ENCODE peak calls at places on chromosomes 1 and 21, in ten cellular contexts. J is thoracic aorta; Q is AML-193; D is IMR-90; A is amygdala; P is BJ; W is Right ventricle myocardium superior; K is fibroblast of the conjunctiva; M is stimulated activated CD8-positive, alpha-beta memory T cell treated with anti-CD3 and anti-CD28 coated beads, Interleukin-15, amount 100 ng/mL, for 24 hours; F is T follicular helper cell. Y is an unnamed sample.
A peak's percentile ranks its signal among the peaks of the same experiment; 100 is the strongest.

GRCh38 chr1:176058686-176059085 is 148.4 kb downstream of the COP1 start:
- DNase-seq in J (no peak), Q (no peak), D (peak; percentile 11), A (no peak), P (no peak), W (no peak), K (no peak), M (no peak), F (no peak), Y (no peak)

GRCh38 chr1:38334930-38335592 is 288.5 kb upstream of the POU3F1 start:
- DNase-seq in J (no peak), Q (peak; percentile 23), D (no peak), A (peak; percentile 12), P (no peak), W (no peak), K (no peak), M (no peak), F (no peak), Y (no peak)

GRCh38 chr1:186985889-186986491 is 157.2 kb downstream of the PLA2G4A start:
- DNase-seq in J (no peak), Q (peak; percentile 44), D (peak; percentile 78), A (no peak), P (no peak), W (no peak), K (peak; percentile 46), M (no peak), F (no peak), Y (no peak)

GRCh38 chr1:39721664-39722063 is 17.0 kb upstream of the PPIE start:
- DNase-seq in J (no peak), Q (no peak), D (no peak), A (no peak), P (no peak), W (no peak), K (no peak), M (no peak), F (no peak), Y (no peak)

GRCh38 chr1:246768403-246769020 is 44.3 kb downstream of the SCCPDH start:
- DNase-seq in J (no peak), Q (no peak), D (no peak), A (no peak), P (no peak), W (no peak), K (no peak), M (no peak), F (no peak), Y (no peak)

GRCh38 chr1:45116820-45117219 is 89.6 kb downstream of the ZSWIM5 start:
- DNase-seq in J (no peak), Q (no peak), D (no peak), A (no peak), P (no peak), W (no peak), K (no peak), M (no peak), F (no peak), Y (no peak)

GRCh38 chr1:240293706-240294105 is 202.0 kb downstream of the FMN2 start:
- DNase-seq in J (no peak), Q (no peak), D (peak; percentile 18), A (no peak), P (no peak), W (no peak), K (no peak), M (no peak), F (no peak), Y (no peak)

GRCh38 chr1:202576816-202577215 is 133.4 kb downstream of the SYT2 start:
- DNase-seq in J (no peak), Q (peak; percentile 68), D (peak; percentile 83), A (no peak), P (peak; percentile 72), W (no peak), K (peak; percentile 81), M (no peak), F (no peak), Y (no peak)

GRCh38 chr21:17688912-17689874 is 76.5 kb upstream of the BTG3 start:
- DNase-seq in J (no peak), Q (peak; percentile 22), D (peak; percentile 12), A (peak; percentile 10), P (peak; percentile 50), W (peak; percentile 49), K (no peak), M (peak; percentile 16), F (peak; percentile 39), Y (no peak)

GRCh38 chr1:26998319-26999300 is 5.1 kb downstream of the TRNP1 start:
- DNase-seq in J (no peak), Q (no peak), D (peak; percentile 55), A (no peak), P (no peak), W (no peak), K (no peak), M (no peak), F (no peak), Y (no peak)

GRCh38 chr1:76871355-76871974 is 4.2 kb downstream of the ST6GALNAC5 start:
- DNase-seq in J (no peak), Q (no peak), D (no peak), A (no peak), P (no peak), W (no peak), K (no peak), M (no peak), F (no peak), Y (no peak)

GRCh38 chr1:97308131-97308530 is 586.5 kb downstream of the PTBP2 start:
- DNase-seq in J (no peak), Q (no peak), D (peak; percentile 81), A (no peak), P (peak; percentile 35), W (no peak), K (no peak), M (no peak), F (no peak), Y (no peak)

GRCh38 chr1:31218705-31219104 is 21.0 kb downstream of the NKAIN1 start:
- DNase-seq in J (no peak), Q (no peak), D (no peak), A (peak; percentile 79), P (no peak), W (no peak), K (no peak), M (no peak), F (no peak), Y (no peak)

GRCh38 chr1:19444399-19445021 is 40.8 kb downstream of the CAPZB start:
- DNase-seq in J (no peak), Q (no peak), D (no peak), A (no peak), P (no peak), W (no peak), K (no peak), M (no peak), F (no peak), Y (no peak)

GRCh38 chr1:93483200-93483599 is 35.3 kb downstream of the FNBP1L start:
- DNase-seq in J (no peak), Q (no peak), D (no peak), A (no peak), P (no peak), W (no peak), K (no peak), M (no peak), F (no peak), Y (no peak)

GRCh38 chr1:193211539-193211938 is 25.1 kb upstream of the B3GALT2 start:
- DNase-seq in J (no peak), Q (no peak), D (peak; percentile 93), A (no peak), P (peak; percentile 56), W (no peak), K (peak; percentile 32), M (no peak), F (no peak), Y (peak; percentile 73)

GRCh38 chr1:32454726-32455125 is 10.1 kb upstream of the ZBTB8B start:
- DNase-seq in J (no peak), Q (no peak), D (no peak), A (peak; percentile 15), P (no peak), W (no peak), K (no peak), M (no peak), F (no peak), Y (no peak)

GRCh38 chr21:30436986-30437385 is 3.1 kb upstream of the KRTAP15-1 start:
- DNase-seq in J (no peak), Q (no peak), D (no peak), A (no peak), P (no peak), W (no peak), K (no peak), M (no peak), F (no peak), Y (no peak)

GRCh38 chr1:204366759-204367158 is 7.0 kb upstream of the PLEKHA6 start:
- DNase-seq in J (no peak), Q (peak; percentile 11), D (no peak), A (no peak), P (no peak), W (no peak), K (no peak), M (no peak), F (no peak), Y (no peak)

GRCh38 chr1:84257617-84258016 is 43.9 kb upstream of the SAMD13 start:
- DNase-seq in J (no peak), Q (no peak), D (peak; percentile 29), A (no peak), P (no peak), W (no peak), K (no peak), M (no peak), F (no peak), Y (no peak)

GRCh38 chr21:44878053-44878982 is 4.8 kb upstream of the PTTG1IP start:
- DNase-seq in J (no peak), Q (peak; percentile 88), D (peak; percentile 37), A (no peak), P (no peak), W (peak; percentile 22), K (peak; percentile 32), M (no peak), F (no peak), Y (no peak)